ENCODE peak calls at places on chromosomes 16 and 17, in seven cellular contexts. R, U, Q, E, A, J and V are unnamed samples.

GRCh38 chr17:39639043-39639442 is 2.1 kb downstream of the STARD3 start:
- DNase-seq in U (no peak), R (no peak), Q (no peak), J (no peak), E (no peak), A (no peak), V (no peak)

GRCh38 chr16:81170824-81171223 is 67.7 kb upstream of the BCO1 start:
- DNase-seq in Q (no peak), R (no peak), J (no peak), E (peak), U (no peak), A (no peak), V (no peak)

GRCh38 chr16:57703416-57704010 is 8.9 kb downstream of the DRC7 start:
- DNase-seq in U (no peak), A (no peak), E (no peak), J (no peak), R (no peak), Q (no peak), V (no peak)

GRCh38 chr16:85614338-85615013 is 1.4 kb downstream of the GSE1 start:
- DNase-seq in J (no peak), Q (no peak), R (no peak), U (no peak), A (no peak), E (peak), V (no peak)

GRCh38 chr16:12626411-12626810 is 177.3 kb downstream of the CPPED1 start:
- DNase-seq in A (no peak), J (no peak), E (no peak), U (no peak), R (no peak), Q (no peak), V (no peak)

GRCh38 chr17:77253611-77254051 is 112.9 kb downstream of the SEC14L1 start:
- DNase-seq in J (no peak), E (no peak), U (no peak), R (no peak), A (no peak), Q (no peak), V (no peak)

GRCh38 chr17:28963841-28964240 is 12.5 kb upstream of the PHF12 start:
- DNase-seq in Q (no peak), U (no peak), R (peak), A (no peak), J (no peak), E (no peak), V (no peak)

GRCh38 chr16:89137666-89138512 is 33.7 kb upstream of the CDH15 start:
- DNase-seq in R (peak), Q (no peak), U (no peak), A (no peak), J (no peak), E (no peak), V (no peak)

GRCh38 chr16:57797526-57798266 is 4.6 kb downstream of the KIFC3 start:
- DNase-seq in Q (no peak), A (no peak), E (peak), R (peak), J (no peak), U (no peak), V (no peak)

GRCh38 chr17:38751803-38752118 is 780 bp upstream of the PSMB3 start:
- DNase-seq in U (peak), A (peak), E (peak), Q (peak), J (peak), R (peak), V (peak)

GRCh38 chr16:22427556-22427955 is 53.1 kb upstream of the CDR2 start:
- DNase-seq in R (no peak), J (no peak), E (no peak), A (no peak), U (no peak), Q (peak), V (no peak)

GRCh38 chr17:44904001-44904984 is 5.0 kb upstream of the EFTUD2 start:
- DNase-seq in R (no peak), A (no peak), E (no peak), Q (no peak), J (no peak), U (no peak), V (no peak)

GRCh38 chr17:70929226-70929625 is 759.9 kb downstream of the KCNJ2 start:
- DNase-seq in Q (no peak), A (no peak), R (no peak), J (no peak), U (no peak), E (no peak), V (no peak)

GRCh38 chr17:12041316-12041715 is 20.6 kb downstream of the MAP2K4 start:
- DNase-seq in E (no peak), R (no peak), J (no peak), A (no peak), Q (no peak), U (no peak), V (no peak)

GRCh38 chr16:69747115-69747514 is 7.6 kb downstream of the NOB1 start:
- DNase-seq in Q (no peak), U (no peak), J (no peak), R (no peak), A (no peak), E (no peak), V (no peak)

GRCh38 chr17:8726477-8726876 is 18.2 kb downstream of the CCDC42 start:
- DNase-seq in Q (peak), J (peak), U (no peak), R (no peak), E (no peak), A (no peak), V (no peak)

GRCh38 chr17:49880291-49881053 is 32.6 kb upstream of the TAC4 start:
- DNase-seq in A (peak), E (peak), Q (peak), R (peak), U (peak), J (peak), V (peak)

GRCh38 chr16:23801387-23801786 is 34.4 kb upstream of the PRKCB start:
- DNase-seq in A (peak), U (peak), R (peak), E (peak), J (peak), Q (peak), V (peak)

GRCh38 chr17:58338907-58339774 is 10.5 kb upstream of the TSPOAP1 start:
- DNase-seq in J (peak), Q (no peak), U (peak), R (peak), E (peak), A (peak), V (no peak)

GRCh38 chr17:74780443-74781238 is 4.5 kb upstream of the NAT9 start:
- DNase-seq in A (peak), E (peak), R (no peak), Q (no peak), J (no peak), U (no peak), V (no peak)

GRCh38 chr17:44122825-44123355 is 551 bp downstream of the HDAC5 start:
- DNase-seq in R (no peak), A (no peak), E (no peak), Q (no peak), U (no peak), J (no peak), V (no peak)

GRCh38 chr16:73890524-73891500 is 405.8 kb upstream of the PSMD7 start:
- DNase-seq in R (no peak), J (no peak), Q (no peak), A (no peak), U (no peak), E (peak), V (no peak)

GRCh38 chr17:37393352-37393751 is 13.3 kb downstream of the ACACA start:
- DNase-seq in J (no peak), U (no peak), Q (no peak), E (no peak), A (no peak), R (no peak), V (no peak)

GRCh38 chr17:14361945-14362508 is 61.1 kb downstream of the HS3ST3B1 start:
- DNase-seq in U (no peak), R (no peak), A (no peak), Q (no peak), J (peak), E (no peak), V (no peak)

GRCh38 chr16:53549970-53550406 is 47.0 kb upstream of the AKTIP start:
- DNase-seq in R (peak), J (no peak), A (peak), U (peak), E (peak), Q (peak), V (peak)

GRCh38 chr16:23566724-23567123 is 9.2 kb downstream of the UBFD1 start:
- DNase-seq in Q (no peak), E (no peak), U (no peak), J (no peak), A (no peak), R (no peak), V (no peak)

GRCh38 chr16:88645941-88646340 is 4.9 kb downstream of the CYBA start:
- DNase-seq in U (no peak), Q (no peak), R (peak), E (no peak), A (no peak), J (no peak), V (no peak)

GRCh38 chr17:61720016-61720795 is 129.2 kb upstream of the NACA2 start:
- DNase-seq in A (no peak), J (no peak), U (no peak), Q (no peak), R (no peak), E (no peak), V (no peak)

GRCh38 chr17:45223541-45224528 is 2.1 kb downstream of the FMNL1 start:
- DNase-seq in Q (no peak), R (no peak), J (no peak), E (no peak), A (peak), U (peak), V (no peak)